ENCODE peak calls at places on chromosomes 4 and X, in four cellular contexts. C is H9, K is transverse colon, U is heart left ventricle. Y is an unnamed sample.

GRCh38 chr4:23260510-23260909 is 567.8 kb downstream of the GBA3 start:
- DNase-seq in K (no peak), U (no peak), C (no peak), Y (no peak)

GRCh38 chrX:45264865-45265264 is 64.2 kb upstream of the DIPK2B start:
- DNase-seq in U (peak; percentile 6), K (no peak), C (no peak), Y (no peak)

GRCh38 chr4:147057631-147057980 is 111.9 kb upstream of the TTC29 start:
- DNase-seq in K (no peak), C (no peak), U (no peak), Y (peak; percentile 41)

GRCh38 chr4:112897548-112897947 is 151.9 kb upstream of the ANK2 start:
- DNase-seq in C (peak; percentile 44), U (no peak), K (no peak), Y (no peak)

GRCh38 chrX:29858714-29859113 is 356.6 kb upstream of the MAGEB2 start:
- DNase-seq in C (no peak), U (no peak), K (no peak), Y (no peak)

GRCh38 chr4:158170691-158171455 is 2.0 kb downstream of the GASK1B start:
- DNase-seq in U (peak; percentile 81), K (peak; percentile 45), C (peak; percentile 60), Y (no peak)

GRCh38 chrX:151790421-151791160 is 56.0 kb downstream of the CNGA2 start:
- DNase-seq in K (no peak), C (no peak), U (no peak), Y (no peak)

GRCh38 chr4:140213736-140214135 is 59.8 kb upstream of the MAML3 start:
- DNase-seq in U (no peak), C (no peak), K (no peak), Y (peak; percentile 40)

GRCh38 chr4:154822775-154823174 is 41.7 kb downstream of the RBM46 start:
- DNase-seq in U (no peak), K (no peak), C (no peak), Y (no peak)

DNA sequence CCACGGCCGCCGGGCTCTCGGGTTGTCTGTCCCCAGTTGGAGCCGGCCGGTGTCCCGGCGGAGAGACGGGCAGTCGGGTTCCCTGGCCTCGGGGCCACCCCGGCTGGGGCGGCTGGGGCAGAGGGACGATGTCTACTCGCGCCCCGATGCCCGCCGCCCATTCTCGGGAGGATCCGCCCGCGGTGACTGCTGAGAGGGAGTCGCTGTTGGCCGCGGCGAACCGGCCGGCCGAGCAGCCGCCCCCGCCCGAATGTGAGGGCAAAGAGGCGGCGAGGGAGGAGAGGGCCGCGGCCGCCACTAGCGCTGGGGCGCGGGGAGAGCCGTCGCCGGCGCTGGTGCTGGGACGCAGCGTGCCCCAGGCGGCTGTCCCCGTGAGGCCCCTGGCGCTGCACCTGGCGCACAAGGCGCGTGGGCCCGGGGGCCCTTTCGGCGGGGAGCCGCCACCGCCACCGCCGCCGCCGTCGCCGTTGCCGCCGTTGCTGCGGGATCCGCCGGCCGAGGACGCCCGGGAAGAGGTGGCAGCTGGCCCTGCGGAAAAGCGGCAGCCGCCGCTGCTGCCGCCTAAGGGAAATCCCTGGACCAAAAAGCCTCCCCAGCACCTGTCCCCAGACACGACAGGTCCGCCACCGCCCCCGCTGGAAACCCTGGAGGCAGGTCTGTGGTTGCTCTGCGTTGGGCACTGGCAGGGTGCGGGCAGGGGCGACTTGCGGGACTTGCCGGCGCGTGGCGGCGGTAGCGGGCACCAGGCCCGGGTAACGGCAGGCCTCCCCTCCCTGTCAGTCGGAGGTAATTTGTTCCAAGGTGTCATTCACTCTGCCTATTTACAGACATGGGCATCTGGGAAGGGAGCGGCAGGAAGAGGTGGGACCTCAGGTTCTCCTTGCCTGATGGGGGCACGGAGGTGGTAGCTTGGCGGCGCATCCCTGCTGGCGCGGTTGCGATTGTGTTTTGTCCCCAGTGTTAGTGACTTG is 739 bp downstream of the LARP1B start:
- DNase-seq in K (peak; percentile 78), U (peak; percentile 49), C (peak; percentile 76), Y (peak; percentile 70)
- TF ChIP-seq CTCF in K (no peak), U (no peak), C (peak; percentile 26), Y (peak; percentile 17)

GRCh38 chrX:84907324-84907946 is 96.2 kb upstream of the APOOL start:
- DNase-seq in K (no peak), U (no peak), C (no peak), Y (peak; percentile 0)
- TF ChIP-seq CTCF in K (no peak), U (no peak), C (peak; percentile 57), Y (no peak)

DNA sequence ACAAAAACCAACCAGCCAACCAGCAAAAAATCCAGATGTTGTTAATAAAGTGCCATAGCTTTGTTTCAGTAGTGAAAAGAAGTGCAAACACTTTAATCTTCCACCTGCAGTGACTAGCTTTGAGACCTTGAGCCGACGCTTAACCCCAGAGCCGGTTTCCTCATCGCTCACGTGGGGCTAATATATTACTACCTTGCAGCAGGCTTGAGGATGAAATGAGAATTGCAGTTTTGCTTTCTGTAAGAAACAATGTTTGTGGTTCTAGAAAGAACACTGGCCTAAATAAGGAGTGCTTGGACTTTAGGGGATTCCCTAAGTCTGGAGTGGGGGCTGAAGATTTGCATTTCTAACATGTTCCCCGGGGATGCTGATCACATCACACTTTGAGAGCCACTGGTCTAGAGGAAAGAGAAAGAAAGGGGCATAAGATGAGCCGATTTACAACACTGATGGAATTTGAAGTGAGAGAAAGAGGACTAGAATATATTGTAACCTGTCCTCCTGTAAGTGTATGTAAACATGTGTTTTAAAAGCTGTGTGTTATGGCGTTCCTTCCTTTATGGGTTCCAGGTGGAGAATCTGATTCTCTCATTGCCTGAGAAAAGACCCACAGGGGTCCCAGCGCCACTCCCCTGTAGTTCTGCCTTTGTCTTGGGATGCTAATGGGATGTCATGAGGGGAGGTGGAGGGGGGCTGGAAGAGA is 1.4 kb downstream of the FGF2 start:
- DNase-seq in U (no peak), C (peak; percentile 86), K (peak; percentile 37), Y (peak; percentile 19)
- TF ChIP-seq CTCF in U (no peak), C (no peak), K (peak; percentile 54), Y (no peak)

DNA sequence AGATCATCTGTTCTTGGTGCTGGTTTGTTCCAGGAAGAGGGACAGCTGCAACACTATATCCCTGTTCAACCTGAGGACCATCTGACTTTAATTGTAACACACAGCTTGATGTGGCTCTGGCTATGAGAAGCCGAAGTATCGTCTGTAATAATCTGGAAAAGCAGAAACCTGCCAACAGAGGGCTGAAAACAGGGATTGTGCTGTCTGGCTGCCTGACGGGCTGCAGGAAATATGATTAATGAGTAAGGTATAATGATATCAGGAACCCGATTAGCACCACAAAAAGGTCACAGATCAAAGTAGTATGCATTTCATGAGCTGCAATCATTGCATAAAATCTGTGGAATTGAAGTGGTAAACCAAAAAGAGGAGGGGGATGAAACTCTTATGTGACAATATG is 170.4 kb upstream of the MAB21L2 start:
- DNase-seq in U (no peak), C (no peak), K (no peak), Y (no peak)
- TF ChIP-seq CTCF in U (no peak), C (no peak), K (no peak), Y (no peak)

DNA sequence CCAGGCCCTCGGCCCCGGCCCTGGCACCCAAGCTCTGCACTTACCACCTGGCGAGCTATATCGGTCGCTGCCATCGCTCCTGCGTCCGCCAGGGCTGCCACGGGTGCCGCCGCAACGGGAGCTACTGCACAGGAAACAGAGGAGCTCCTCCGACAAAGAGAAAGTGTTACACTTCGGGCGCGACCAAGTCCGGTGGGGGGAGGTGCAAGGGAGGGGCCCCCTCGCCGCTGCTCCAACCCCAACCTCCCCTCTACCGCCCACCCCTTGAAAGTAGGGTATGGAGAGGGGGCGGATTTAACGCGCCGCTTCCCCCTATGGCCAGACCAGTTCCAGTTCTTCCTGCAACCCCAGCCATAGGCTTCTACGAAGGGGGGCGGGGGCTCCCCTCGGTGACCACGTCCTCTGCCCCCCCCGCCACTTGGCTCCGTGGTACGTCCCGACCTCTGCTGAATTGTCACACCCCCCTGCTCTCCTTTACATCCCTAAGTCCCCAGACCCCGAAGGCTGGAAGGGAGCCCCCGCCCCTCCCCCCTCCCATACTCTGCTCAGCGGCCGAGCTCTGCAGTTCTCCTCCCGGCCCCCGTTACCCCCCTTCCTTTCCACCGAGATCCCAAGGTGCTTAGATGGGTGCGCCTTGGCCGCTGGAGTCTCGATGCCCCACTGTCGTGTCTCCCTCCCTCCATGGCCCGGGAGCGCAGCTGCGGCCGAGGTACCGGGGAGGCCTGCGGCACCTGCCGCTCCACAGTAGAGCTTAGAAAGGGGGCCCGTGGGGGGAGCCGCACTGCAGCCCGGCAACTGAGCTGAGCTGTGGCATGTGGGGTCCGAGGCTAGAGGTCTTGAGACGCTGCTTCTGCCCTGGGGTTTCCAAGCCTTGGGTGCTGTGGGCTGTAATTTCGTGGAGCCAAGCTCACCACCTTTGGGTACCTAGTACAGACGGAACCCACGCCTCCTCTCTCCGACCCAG is at the start of gene SEPTIN6:
- DNase-seq in K (peak; percentile 82), C (peak; percentile 88), U (peak; percentile 67), Y (peak; percentile 92)
- TF ChIP-seq CTCF in K (peak; percentile 39), C (peak; percentile 13), U (no peak), Y (no peak)

DNA sequence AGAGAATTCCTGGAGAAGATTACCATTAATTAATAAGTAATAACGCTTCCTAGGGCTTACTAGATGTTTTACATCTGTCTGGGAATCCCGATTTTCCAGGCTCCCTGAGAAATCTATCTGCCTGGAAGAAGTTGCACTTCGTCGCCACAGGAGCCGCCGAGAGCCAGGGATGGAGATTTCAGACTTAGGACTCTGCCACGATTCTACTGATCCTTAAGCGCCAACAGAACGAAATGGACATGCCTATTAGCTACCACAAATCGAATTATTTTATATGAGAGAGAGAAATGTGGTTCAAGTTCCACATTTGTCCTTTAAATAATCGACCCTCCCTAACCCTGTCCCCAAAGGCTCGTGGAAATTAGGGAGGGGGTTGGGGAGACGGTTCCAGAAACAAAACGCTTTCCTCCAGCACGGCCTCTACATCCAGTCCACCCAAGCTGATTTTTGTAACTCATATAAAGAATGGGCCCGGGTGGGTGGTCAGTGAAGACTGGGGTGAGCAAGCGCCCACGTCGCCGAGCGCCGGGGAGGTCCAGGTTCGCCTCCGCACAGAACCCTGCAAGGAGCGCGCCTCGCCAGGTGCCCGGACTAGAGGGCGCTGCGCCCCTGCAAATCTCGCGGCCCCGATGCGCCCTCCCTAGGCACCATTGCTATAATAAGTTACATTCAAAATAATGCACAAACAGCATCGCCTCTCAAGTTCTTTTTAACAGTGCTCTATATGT is 1.9 kb upstream of the FAT1 start:
- DNase-seq in C (peak; percentile 70), U (peak; percentile 78), K (peak; percentile 87), Y (no peak)
- TF ChIP-seq CTCF in C (peak; percentile 82), U (peak; percentile 74), K (peak; percentile 52), Y (no peak)

DNA sequence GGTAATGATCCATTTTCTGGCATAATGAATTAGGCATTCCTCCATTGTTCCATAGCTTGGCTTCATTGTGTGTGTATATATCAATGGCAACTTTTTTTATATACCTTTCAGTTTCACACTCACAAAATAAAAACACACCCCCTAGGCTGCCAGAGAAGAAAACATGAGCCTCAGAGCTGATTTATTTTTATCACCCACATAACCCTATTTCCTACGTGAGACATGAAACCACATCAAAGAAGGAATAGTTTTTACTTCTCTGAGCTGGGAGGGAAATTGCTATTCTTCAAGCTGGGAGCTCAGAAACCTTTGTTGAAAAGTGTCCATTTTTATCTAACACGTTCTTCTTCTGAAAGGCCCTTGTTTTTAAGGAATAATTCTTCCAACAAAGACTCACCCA is 126.7 kb upstream of the RAI2 start:
- DNase-seq in K (no peak), C (no peak), U (no peak), Y (no peak)
- TF ChIP-seq CTCF in K (no peak), C (no peak), U (no peak), Y (no peak)

GRCh38 chr4:145234086-145234694 is 53.8 kb upstream of the OTUD4 start:
- DNase-seq in K (peak; percentile 59), C (peak; percentile 49), U (peak; percentile 44), Y (peak; percentile 63)
- TF ChIP-seq CTCF in K (peak; percentile 63), C (peak; percentile 85), U (peak; percentile 74), Y (peak; percentile 77)

DNA sequence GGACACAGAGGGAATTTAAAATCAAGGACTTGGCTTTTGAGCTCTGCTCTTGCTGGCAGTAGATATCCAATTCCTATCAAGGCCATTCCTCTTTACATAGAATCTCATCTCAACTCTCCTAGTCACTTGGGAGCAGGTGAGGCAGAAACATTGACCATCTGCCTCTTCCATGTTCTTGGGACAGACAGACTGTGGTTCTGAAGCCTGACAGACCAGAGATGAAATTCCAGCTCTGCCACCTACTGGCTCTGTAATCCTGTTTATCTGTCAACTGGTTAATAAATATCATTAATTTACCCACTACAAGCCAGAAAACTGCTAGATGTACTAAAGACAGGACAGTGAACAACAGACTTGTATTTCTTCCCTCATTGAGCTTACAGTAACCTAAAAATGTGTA is 300.8 kb downstream of the ADGRL3 start:
- DNase-seq in K (no peak), U (no peak), C (no peak), Y (no peak)
- TF ChIP-seq CTCF in K (no peak), U (no peak), C (peak; percentile 38), Y (no peak)

Y was measured in NB4.